ENCODE peak calls at places on chromosomes 7 and 10, in eight cellular contexts. X is A549; U is RPMI7951; Y is activated CD4-positive, alpha-beta T cell treated with anti-CD3 and anti-CD28 coated beads for 24 hours; M is effector memory CD4-positive, alpha-beta T cell; N is neural crest cell; A is sciatic nerve; F is AG08396. V is an unnamed sample.

GRCh38 chr10:57657164-57657765 is 610.4 kb downstream of the IPMK start:
- DNase-seq in Y (no peak), F (peak), A (no peak), M (no peak), X (peak), U (peak), N (peak), V (no peak)

GRCh38 chr10:1141701-1142100 is 85.5 kb downstream of the WDR37 start:
- DNase-seq in Y (no peak), U (no peak), F (no peak), X (no peak), A (no peak), M (no peak), N (no peak), V (no peak)

GRCh38 chr7:75889826-75890225 is 11.0 kb downstream of the RHBDD2 start:
- DNase-seq in Y (no peak), N (no peak), M (no peak), X (no peak), A (no peak), U (peak), F (no peak), V (no peak)

GRCh38 chr10:100655760-100656421 is 89.5 kb upstream of the PAX2 start:
- DNase-seq in N (no peak), M (no peak), Y (no peak), U (no peak), X (no peak), A (no peak), F (no peak), V (no peak)

GRCh38 chr7:142319970-142320369 is 62.1 kb upstream of the PRSS58 start:
- DNase-seq in U (peak), N (no peak), Y (no peak), A (no peak), F (no peak), X (no peak), M (peak), V (peak)

GRCh38 chr7:778968-779451 is 51.9 kb upstream of the PRKAR1B start:
- DNase-seq in F (no peak), U (no peak), X (no peak), M (no peak), A (no peak), N (no peak), Y (no peak), V (no peak)

GRCh38 chr10:132434405-132435005 is 37.5 kb downstream of the PWWP2B start:
- DNase-seq in M (no peak), F (no peak), Y (peak), A (no peak), X (peak), N (no peak), U (no peak), V (peak)

GRCh38 chr7:2110586-2111396 is 122.0 kb downstream of the MAD1L1 start:
- DNase-seq in M (no peak), A (no peak), X (no peak), F (peak), N (no peak), Y (no peak), U (no peak), V (no peak)

GRCh38 chr10:129057856-129058663 is 409.0 kb upstream of the MGMT start:
- DNase-seq in X (no peak), N (no peak), M (peak), A (no peak), U (no peak), F (no peak), Y (no peak), V (peak)

GRCh38 chr10:23413629-23414089 is 25.2 kb upstream of the OTUD1 start:
- DNase-seq in U (no peak), Y (no peak), F (no peak), M (no peak), N (no peak), X (no peak), A (no peak), V (no peak)

GRCh38 chr10:72083234-72084093 is 4.9 kb downstream of the SPOCK2 start:
- DNase-seq in Y (no peak), X (no peak), N (no peak), M (peak), A (no peak), U (no peak), F (no peak), V (no peak)

GRCh38 chr10:30882281-30882680 is 149.4 kb downstream of the ZNF438 start:
- DNase-seq in A (no peak), X (no peak), M (no peak), F (no peak), N (no peak), Y (no peak), U (no peak), V (no peak)